ENCODE peak calls at places on chromosomes 11 and 22, in seven cellular contexts. T is amygdala; Q is naive thymus-derived CD8-positive, alpha-beta T cell; Z is H7; Y is CD4-positive, CD25-positive, alpha-beta regulatory T cell; R is GM12891; G is C1 segment of cervical spinal cord. S is an unnamed sample.
A peak's percentile ranks its signal among the peaks of the same experiment; 100 is the strongest.

GRCh38 chr11:70537576-70538571 is 139.5 kb downstream of the CTTN start:
- DNase-seq in T (no peak), Q (no peak), Z (peak; percentile 56), Y (no peak), R (no peak), G (no peak), S (no peak)

GRCh38 chr22:39520054-39520873 is at the start of gene ATF4:
- DNase-seq in T (peak; percentile 85), Q (peak; percentile 89), Z (peak; percentile 99), Y (peak; percentile 97), R (peak; percentile 97), G (peak; percentile 97), S (peak; percentile 97)

GRCh38 chr22:44269757-44270555 is 42.8 kb downstream of the SHISAL1 start:
- DNase-seq in T (no peak), Q (no peak), Z (peak; percentile 26), Y (no peak), R (no peak), G (no peak), S (no peak)

GRCh38 chr11:130156108-130157022 is 3.2 kb upstream of the ST14 start:
- DNase-seq in T (no peak), Q (no peak), Z (no peak), Y (no peak), R (no peak), G (no peak), S (no peak)

GRCh38 chr11:115552151-115552550 is 47.9 kb upstream of the CADM1 start:
- DNase-seq in T (no peak), Q (no peak), Z (no peak), Y (no peak), R (no peak), G (no peak), S (no peak)

GRCh38 chr11:122131126-122131525 is 15.1 kb upstream of the BLID start:
- DNase-seq in T (no peak), Q (no peak), Z (no peak), Y (no peak), R (no peak), G (no peak), S (no peak)

GRCh38 chr11:120738516-120739046 is 227.0 kb downstream of the GRIK4 start:
- DNase-seq in T (no peak), Q (no peak), Z (no peak), Y (no peak), R (no peak), G (no peak), S (no peak)

GRCh38 chr11:11701070-11701469 is 79.3 kb upstream of the GALNT18 start:
- DNase-seq in T (no peak), Q (no peak), Z (no peak), Y (no peak), R (no peak), G (no peak), S (no peak)

GRCh38 chr11:96741068-96741467 is 351.3 kb downstream of the JRKL start:
- DNase-seq in T (no peak), Q (no peak), Z (no peak), Y (no peak), R (no peak), G (no peak), S (no peak)

GRCh38 chr11:12210200-12210599 is 99.8 kb downstream of the MICAL2 start:
- DNase-seq in T (no peak), Q (no peak), Z (no peak), Y (no peak), R (no peak), G (no peak), S (no peak)

GRCh38 chr11:63565728-63566127 is 2.5 kb upstream of the PLAAT2 start:
- DNase-seq in T (no peak), Q (no peak), Z (no peak), Y (no peak), R (no peak), G (no peak), S (no peak)

GRCh38 chr22:19722915-19723164 is 499 bp upstream of the GP1BB start:
- DNase-seq in T (no peak), Q (no peak), Z (peak; percentile 81), Y (no peak), R (no peak), G (no peak), S (no peak)

GRCh38 chr11:110373061-110373702 is 56.6 kb upstream of the FDX1 start:
- DNase-seq in T (no peak), Q (no peak), Z (no peak), Y (no peak), R (no peak), G (no peak), S (no peak)

GRCh38 chr11:61138940-61139339 is 22.3 kb downstream of the VPS37C start:
- DNase-seq in T (no peak), Q (no peak), Z (peak; percentile 54), Y (no peak), R (no peak), G (no peak), S (no peak)

GRCh38 chr11:92259861-92260260 is 35.2 kb downstream of the FAT3 start:
- DNase-seq in T (no peak), Q (no peak), Z (no peak), Y (no peak), R (no peak), G (no peak), S (no peak)

GRCh38 chr11:19326499-19326898 is 85.8 kb upstream of the E2F8 start:
- DNase-seq in T (no peak), Q (no peak), Z (no peak), Y (no peak), R (no peak), G (no peak), S (no peak)

GRCh38 chr11:55457641-55458040 is 89.9 kb downstream of the OR4A15 start:
- DNase-seq in T (no peak), Q (no peak), Z (no peak), Y (no peak), R (no peak), G (no peak), S (no peak)

GRCh38 chr11:18203723-18204122 is 31.1 kb downstream of the MRGPRX4 start:
- DNase-seq in T (no peak), Q (no peak), Z (peak; percentile 84), Y (no peak), R (peak; percentile 30), G (no peak), S (peak; percentile 63)

GRCh38 chr11:57324154-57324885 is 432 bp downstream of the TNKS1BP1 start:
- DNase-seq in T (no peak), Q (peak; percentile 35), Z (peak; percentile 99), Y (no peak), R (peak; percentile 70), G (peak; percentile 33), S (no peak)

GRCh38 chr22:46425011-46425410 is 89.5 kb downstream of the TRMU start:
- DNase-seq in T (no peak), Q (no peak), Z (no peak), Y (no peak), R (no peak), G (no peak), S (no peak)

GRCh38 chr11:68266121-68266891 is 5.5 kb downstream of the C11orf24 start:
- DNase-seq in T (peak; percentile 41), Q (no peak), Z (no peak), Y (no peak), R (peak; percentile 73), G (peak; percentile 48), S (no peak)